ENCODE peak calls at places on chromosomes 2 and 18, in five cellular contexts. X is mesenchymal stem cell, N is prostate gland, E is SK-N-SH, C is pancreas. F is an unnamed sample.
A peak's percentile ranks its signal among the peaks of the same experiment; 100 is the strongest.

GRCh38 chr2:237433920-237434319 is 20.0 kb upstream of the COL6A3 start:
- DNase-seq in X (no peak), C (no peak), N (no peak), E (no peak), F (no peak)

GRCh38 chr2:201040867-201041628 is 30.4 kb downstream of the HYCC2 start:
- DNase-seq in C (no peak), N (no peak), X (no peak), E (no peak), F (no peak)

GRCh38 chr2:54482725-54483124 is 26.6 kb downstream of the SPTBN1 start:
- DNase-seq in X (peak; percentile 96), C (no peak), N (no peak), E (no peak), F (no peak)

GRCh38 chr2:137952586-137953129 is 11.6 kb upstream of the HNMT start:
- DNase-seq in C (no peak), N (no peak), X (no peak), E (no peak), F (no peak)

GRCh38 chr2:126851756-126852155 is 46.9 kb upstream of the TEX51 start:
- DNase-seq in C (no peak), E (no peak), N (no peak), X (no peak), F (no peak)

GRCh38 chr2:160940699-160941098 is 219.5 kb upstream of the TANK start:
- DNase-seq in X (no peak), N (peak; percentile 23), E (no peak), C (no peak), F (no peak)

GRCh38 chr2:225998653-225999052 is 599.1 kb downstream of the NYAP2 start:
- DNase-seq in X (peak; percentile 67), C (no peak), E (no peak), N (no peak), F (no peak)

GRCh38 chr2:64204006-64204632 is 59.9 kb upstream of the PELI1 start:
- DNase-seq in X (peak; percentile 98), C (no peak), N (no peak), E (no peak), F (peak; percentile 51)

GRCh38 chr2:195318440-195319111 is 338.4 kb upstream of the SLC39A10 start:
- DNase-seq in N (peak; percentile 17), E (peak; percentile 48), X (peak; percentile 52), C (no peak), F (peak; percentile 8)

GRCh38 chr2:127014224-127014623 is 92.7 kb downstream of the BIN1 start:
- DNase-seq in X (no peak), C (no peak), E (no peak), N (no peak), F (no peak)

GRCh38 chr2:54541995-54542394 is 85.9 kb downstream of the SPTBN1 start:
- DNase-seq in E (no peak), N (no peak), X (no peak), C (no peak), F (no peak)

GRCh38 chr2:148519013-148519412 is 125.5 kb upstream of the EPC2 start:
- DNase-seq in E (no peak), X (no peak), N (no peak), C (no peak), F (no peak)

GRCh38 chr2:225025917-225026571 is 16.2 kb downstream of the DOCK10 start:
- DNase-seq in E (no peak), N (no peak), X (peak; percentile 77), C (no peak), F (no peak)

GRCh38 chr2:120938132-120938771 is 202.6 kb downstream of the GLI2 start:
- DNase-seq in N (no peak), C (no peak), X (peak; percentile 63), E (peak; percentile 89), F (no peak)

GRCh38 chr2:170235860-170236638 is 58.1 kb downstream of the MYO3B start:
- DNase-seq in C (no peak), E (peak; percentile 61), X (peak; percentile 73), N (no peak), F (peak; percentile 79)

GRCh38 chr18:50006470-50007046 is 188.4 kb downstream of the MYO5B start:
- DNase-seq in C (no peak), N (no peak), X (no peak), E (no peak), F (no peak)

GRCh38 chr18:8747440-8747937 is 42.1 kb downstream of the MTCL1 start:
- DNase-seq in E (no peak), N (no peak), X (peak; percentile 92), C (no peak), F (no peak)

GRCh38 chr2:111252436-111252835 is 131.7 kb downstream of the BCL2L11 start:
- DNase-seq in X (no peak), N (no peak), C (no peak), E (no peak), F (no peak)

GRCh38 chr2:165440367-165440766 is 29.1 kb upstream of the CSRNP3 start:
- DNase-seq in E (peak; percentile 61), N (no peak), X (peak; percentile 59), C (no peak), F (no peak)

GRCh38 chr2:191499874-191500565 is 177.9 kb upstream of the NABP1 start:
- DNase-seq in N (no peak), E (peak; percentile 79), X (no peak), C (no peak), F (no peak)

GRCh38 chr2:191501390-191502168 is 176.4 kb upstream of the NABP1 start:
- DNase-seq in E (peak; percentile 48), N (no peak), X (peak; percentile 65), C (no peak), F (no peak)

GRCh38 chr2:191499050-191499449 is 178.9 kb upstream of the NABP1 start:
- DNase-seq in N (no peak), X (no peak), E (no peak), C (no peak), F (no peak)

GRCh38 chr2:191497822-191498221 is 180.1 kb upstream of the NABP1 start:
- DNase-seq in N (no peak), E (no peak), X (no peak), C (no peak), F (no peak)

GRCh38 chr2:191500566-191501389 is 177.2 kb upstream of the NABP1 start:
- DNase-seq in C (peak; percentile 24), N (no peak), X (no peak), E (peak; percentile 40), F (no peak)
- H3K4me3 ChIP-seq in C (no peak overlapping the region), N (no peak overlapping the region), X (peak overlapping the region; percentile 33), E (no peak overlapping the region), F (no peak overlapping the region)

GRCh38 chr2:10654069-10654468 is 35.7 kb downstream of the NOL10 start:
- DNase-seq in X (peak; percentile 30), N (no peak), E (no peak), C (no peak), F (no peak)

GRCh38 chr2:10658041-10658913 is 31.5 kb downstream of the NOL10 start:
- DNase-seq in N (no peak), C (no peak), X (peak; percentile 72), E (no peak), F (no peak)

GRCh38 chr2:10655074-10655840 is 34.5 kb downstream of the NOL10 start:
- DNase-seq in N (no peak), X (no peak), E (no peak), C (no peak), F (no peak)

GRCh38 chr2:10658914-10659257 is 30.9 kb downstream of the NOL10 start:
- DNase-seq in C (no peak), N (no peak), E (no peak), X (no peak), F (no peak)

DNA sequence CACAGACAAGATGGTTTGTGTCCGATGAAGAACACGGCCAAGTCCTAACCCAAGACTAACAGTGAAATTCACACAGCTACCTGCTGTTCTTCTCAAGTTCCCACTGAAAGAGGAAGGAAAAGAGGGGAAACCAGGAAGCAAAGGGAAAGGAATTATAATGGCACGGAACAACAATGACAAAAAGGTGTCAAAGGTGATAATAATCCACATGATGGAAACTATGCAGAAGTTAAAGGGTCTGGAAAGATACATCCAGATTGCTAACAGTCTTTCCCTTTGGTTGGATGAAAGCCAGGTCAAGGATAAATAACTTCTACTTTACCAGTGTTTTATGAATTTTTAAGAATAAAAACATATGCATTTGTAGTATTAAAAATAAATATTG is 33.9 kb downstream of the NOL10 start:
- DNase-seq in X (no peak), N (no peak), E (no peak), C (no peak), F (no peak)
- H3K36me3 ChIP-seq in X (peaks cover 79% of the 10 kb centered on the region), N (no peaks in the 10 kb centered on the region), E (peaks cover 61% of the 10 kb centered on the region), C (no peaks in the 10 kb centered on the region), F (peaks cover 11% of the 10 kb centered on the region)

GRCh38 chr2:8412586-8412985 is 269.3 kb upstream of the ID2 start:
- DNase-seq in C (no peak), N (no peak), E (no peak), X (peak; percentile 46), F (no peak)

GRCh38 chr2:8408560-8409460 is 273.0 kb upstream of the ID2 start:
- DNase-seq in X (peak; percentile 21), N (no peak), C (no peak), E (no peak), F (no peak)

GRCh38 chr2:8407332-8407731 is 274.5 kb upstream of the ID2 start:
- DNase-seq in E (no peak), X (no peak), N (no peak), C (no peak), F (no peak)

GRCh38 chr2:8412082-8412481 is 269.8 kb upstream of the ID2 start:
- DNase-seq in X (peak; percentile 42), C (peak; percentile 55), N (no peak), E (no peak), F (no peak)

DNA sequence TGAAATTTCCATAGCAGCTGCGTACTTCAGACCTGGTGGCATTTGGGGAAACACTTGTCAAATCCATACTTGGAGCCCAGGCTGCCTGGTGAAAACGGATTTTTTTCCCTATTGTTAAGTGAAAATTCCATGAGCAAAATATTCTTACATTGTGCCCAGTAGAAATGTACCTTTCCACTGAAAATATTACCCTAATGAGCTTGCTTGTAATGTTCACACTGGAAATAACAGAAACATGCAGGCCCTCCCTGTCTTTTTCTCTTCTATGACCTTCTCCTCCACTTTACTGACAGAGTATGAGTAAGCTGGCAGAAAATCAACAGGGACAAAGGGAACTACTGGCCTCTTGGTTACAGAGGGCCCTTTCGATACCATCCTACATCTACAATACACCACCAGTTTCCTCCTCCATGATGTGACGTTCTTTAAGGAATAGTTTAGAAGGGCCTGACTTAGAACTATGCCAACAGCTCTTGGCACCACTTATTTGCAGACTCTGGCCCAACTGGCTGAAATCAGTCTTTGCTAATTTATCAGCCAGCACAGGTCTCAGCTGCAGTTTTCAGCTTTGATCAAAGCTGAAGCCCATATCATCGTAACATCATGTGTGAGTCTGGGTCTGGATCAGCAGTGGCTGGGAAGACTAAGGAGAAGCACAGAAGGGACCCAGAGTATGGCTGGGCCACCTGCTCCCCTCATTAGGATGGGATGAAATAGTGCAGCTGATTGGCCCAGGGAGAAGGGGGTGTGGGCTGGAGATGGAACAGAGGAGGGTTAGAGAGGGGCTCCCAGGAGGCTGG is 272.2 kb upstream of the ID2 start:
- DNase-seq in X (no peak), C (no peak), E (no peak), N (no peak), F (no peak)
- H3K27me3 ChIP-seq in X (no peaks in the 10 kb centered on the region), C (no peaks in the 10 kb centered on the region), E (no peaks in the 10 kb centered on the region), N (peaks cover 2% of the 10 kb centered on the region), F (no peaks in the 10 kb centered on the region)

GRCh38 chr18:58095251-58095650 is 51.2 kb downstream of the NEDD4L start:
- DNase-seq in E (no peak), N (no peak), C (no peak), X (no peak), F (no peak)

GRCh38 chr18:58093311-58093790 is 49.3 kb downstream of the NEDD4L start:
- DNase-seq in X (no peak), E (no peak), N (no peak), C (no peak), F (no peak)

GRCh38 chr18:58088723-58089074 is 44.7 kb downstream of the NEDD4L start:
- DNase-seq in N (peak; percentile 63), E (no peak), C (peak; percentile 54), X (no peak), F (no peak)

GRCh38 chr18:58087928-58088722 is 44.1 kb downstream of the NEDD4L start:
- DNase-seq in X (no peak), E (no peak), C (peak; percentile 94), N (peak; percentile 67), F (no peak)

GRCh38 chr18:58091099-58091611 is 47.1 kb downstream of the NEDD4L start:
- DNase-seq in E (no peak), N (no peak), C (peak; percentile 62), X (no peak), F (no peak)
- H3K4me3 ChIP-seq in E (no peak overlapping the region), N (no peak overlapping the region), C (no peak overlapping the region), X (no peak overlapping the region), F (no peak overlapping the region)